ENCODE peak calls at places on chromosomes 16 and 17, in four cellular contexts. I is trophoblast cell, K is IMR-90, C is neuronal stem cell. M is an unnamed sample.

GRCh38 chr16:75497558-75497957 is 2.3 kb upstream of the CHST6 start:
- DNase-seq in K (no peak), I (no peak), C (no peak), M (no peak)

GRCh38 chr16:50497592-50497991 is 50.6 kb upstream of the NKD1 start:
- DNase-seq in K (peak), I (no peak), C (no peak), M (no peak)

GRCh38 chr17:70074991-70075390 is at the start of gene KCNJ16:
- DNase-seq in C (no peak), I (no peak), K (no peak), M (no peak)

GRCh38 chr16:10552998-10553491 is 27.4 kb downstream of the EMP2 start:
- DNase-seq in C (no peak), I (peak), K (no peak), M (peak)

GRCh38 chr16:31409433-31409832 is 16.3 kb downstream of the ITGAD start:
- DNase-seq in K (peak), C (no peak), I (peak), M (no peak)

GRCh38 chr16:30837904-30838303 is 50.9 kb upstream of the ZNF629 start:
- DNase-seq in C (no peak), I (no peak), K (peak), M (no peak)

GRCh38 chr17:8121531-8122390 is 2.1 kb downstream of the HES7 start:
- DNase-seq in K (peak), C (peak), I (no peak), M (peak)

GRCh38 chr17:36148559-36149295 is 27.7 kb downstream of the TBC1D3B start:
- DNase-seq in K (peak), C (peak), I (no peak), M (peak)

GRCh38 chr16:81601601-81602251 is 157.1 kb downstream of the CMIP start:
- DNase-seq in K (peak), C (no peak), I (no peak), M (no peak)

GRCh38 chr16:81127051-81127450 is 30.9 kb upstream of the GCSH start:
- DNase-seq in C (no peak), K (peak), I (peak), M (no peak)

GRCh38 chr17:59357929-59358328 is 26.5 kb downstream of the YPEL2 start:
- DNase-seq in I (peak), C (no peak), K (peak), M (no peak)

GRCh38 chr16:46691720-46692119 is 2.3 kb downstream of the ORC6 start:
- DNase-seq in C (no peak), I (no peak), K (peak), M (no peak)

GRCh38 chr17:63634163-63634562 is 11.9 kb downstream of the MAP3K3 start:
- DNase-seq in K (peak), C (no peak), I (no peak), M (no peak)

GRCh38 chr16:88658714-88659113 is 4.2 kb downstream of the MVD start:
- DNase-seq in I (no peak), K (no peak), C (no peak), M (no peak)

GRCh38 chr17:703081-703875 is 11.4 kb downstream of the VPS53 start:
- DNase-seq in K (peak), C (no peak), I (no peak), M (no peak)

GRCh38 chr17:27481327-27481726 is 25.1 kb downstream of the KSR1 start:
- DNase-seq in C (no peak), I (no peak), K (no peak), M (no peak)

GRCh38 chr17:27478901-27479531 is 22.8 kb downstream of the KSR1 start:
- DNase-seq in K (no peak), C (no peak), I (no peak), M (no peak)

GRCh38 chr17:27477971-27478684 is 21.9 kb downstream of the KSR1 start:
- DNase-seq in K (no peak), I (peak), C (no peak), M (no peak)

GRCh38 chr17:27480699-27481098 is 24.5 kb downstream of the KSR1 start:
- DNase-seq in C (no peak), K (no peak), I (no peak), M (no peak)

GRCh38 chr17:27479838-27480237 is 23.6 kb downstream of the KSR1 start:
- DNase-seq in K (no peak), C (no peak), I (no peak), M (no peak)
- H3K18ac ChIP-seq in K (no peak), C (peak), I (no peak), M (no peak)

GRCh38 chr17:74153821-74154430 is 49.6 kb upstream of the RPL38 start:
- DNase-seq in C (no peak), K (no peak), I (no peak), M (peak)

GRCh38 chr17:74158761-74159160 is 44.7 kb upstream of the RPL38 start:
- DNase-seq in I (no peak), K (no peak), C (no peak), M (peak)

GRCh38 chr17:74157366-74157765 is 46.1 kb upstream of the RPL38 start:
- DNase-seq in K (no peak), C (no peak), I (no peak), M (peak)

GRCh38 chr17:74159226-74159840 is 44.1 kb upstream of the RPL38 start:
- DNase-seq in I (no peak), K (no peak), C (no peak), M (peak)

DNA sequence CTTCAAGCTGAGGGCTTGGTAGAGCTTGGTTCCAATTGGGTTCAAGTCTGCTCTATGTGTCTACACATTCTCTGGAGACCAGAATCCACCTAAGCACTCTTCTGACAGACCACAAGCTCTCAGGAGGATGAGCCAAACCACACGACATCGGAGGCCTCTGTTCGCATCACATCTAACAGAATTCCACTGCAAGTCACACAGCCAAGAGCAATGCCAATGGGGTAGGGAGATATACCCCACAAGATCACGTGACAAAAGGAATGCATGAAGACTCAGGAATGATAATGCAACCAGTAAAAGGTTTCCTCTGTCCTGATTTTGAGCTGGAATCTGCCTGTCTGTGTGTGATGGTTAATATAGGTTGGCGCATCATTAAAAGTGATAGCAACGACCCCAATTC is 46.6 kb upstream of the RPL38 start:
- DNase-seq in I (no peak), C (no peak), K (no peak), M (peak)
- H3K18ac ChIP-seq in I (no peak), C (no peak), K (no peak), M (no peak)

DNA sequence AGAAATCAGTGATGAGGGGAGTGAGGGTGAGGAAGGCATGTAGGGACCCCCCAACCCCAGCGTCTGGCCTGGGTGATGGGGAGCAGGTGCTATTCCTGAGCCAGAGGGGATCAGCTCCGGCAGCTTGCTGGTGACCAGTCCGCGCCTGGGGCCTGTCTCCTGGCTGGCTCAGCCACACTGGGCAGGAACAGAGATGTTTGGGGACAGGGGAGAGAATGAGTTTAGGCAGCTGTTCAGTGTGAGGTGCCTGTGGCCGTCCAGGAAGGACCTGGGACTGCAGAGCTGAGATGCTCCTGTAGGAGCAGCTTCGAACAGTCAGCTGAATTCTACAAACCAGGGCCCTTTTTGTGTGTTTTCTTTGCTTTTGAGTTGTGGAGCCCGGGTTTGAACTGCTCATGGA is 23.2 kb upstream of the SPNS2 start:
- DNase-seq in K (no peak), C (no peak), I (no peak), M (no peak)
- H3K18ac ChIP-seq in K (no peak), C (peak), I (peak), M (no peak)

GRCh38 chr17:16438557-16439302 is 23.4 kb downstream of the TRPV2 start:
- DNase-seq in C (peak), K (peak), I (peak), M (peak)

GRCh38 chr17:16439867-16440351 is 24.5 kb downstream of the TRPV2 start:
- DNase-seq in I (no peak), C (no peak), K (no peak), M (no peak)

GRCh38 chr17:16440814-16441629 is 25.7 kb downstream of the TRPV2 start:
- DNase-seq in K (no peak), C (no peak), I (no peak), M (no peak)

GRCh38 chr17:16438173-16438556 is 22.8 kb downstream of the TRPV2 start:
- DNase-seq in I (no peak), K (no peak), C (no peak), M (no peak)

DNA sequence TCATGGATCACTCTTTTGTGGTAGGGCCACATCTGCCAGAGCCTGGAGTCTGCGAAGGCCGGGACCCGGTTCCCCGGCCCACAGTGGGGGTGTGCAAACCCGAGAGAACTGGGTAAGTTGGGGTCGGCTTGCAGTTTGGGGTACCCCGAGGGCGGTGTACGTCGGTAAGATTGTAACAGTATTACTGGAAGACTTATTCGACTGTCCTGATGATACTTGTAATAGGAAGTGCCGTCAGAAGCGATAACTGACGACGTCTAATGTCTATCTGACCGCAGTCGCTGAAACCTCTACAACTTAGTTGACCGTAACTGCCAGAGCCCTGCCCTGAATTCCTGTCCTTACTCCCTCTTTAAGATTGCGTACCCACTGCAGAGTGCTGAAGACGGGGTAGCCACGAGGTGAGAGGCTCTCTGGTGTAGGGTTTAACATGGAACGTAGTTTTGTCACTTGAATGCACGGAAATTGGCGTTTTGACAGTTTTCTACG is 24.0 kb downstream of the TRPV2 start:
- DNase-seq in K (no peak), I (no peak), C (no peak), M (no peak)
- H3K18ac ChIP-seq in K (peak), I (peak), C (peak), M (no peak)

GRCh38 chr17:3418222-3418621 is 7.1 kb downstream of the OR3A3 start:
- DNase-seq in C (no peak), I (no peak), K (no peak), M (no peak)
- H3K18ac ChIP-seq in C (no peak), I (no peak), K (no peak), M (no peak)

GRCh38 chr16:57949013-57949412 is 21.9 kb downstream of the CNGB1 start:
- DNase-seq in K (no peak), C (no peak), I (no peak), M (no peak)
- H3K18ac ChIP-seq in K (no peak), C (no peak), I (no peak), M (no peak)

GRCh38 chr17:45019177-45019711 is 32.2 kb downstream of the DCAKD start:
- DNase-seq in K (peak), I (peak), C (no peak), M (no peak)
- H3K18ac ChIP-seq in K (no peak), I (no peak), C (peak), M (no peak)

M was measured in H9.